ENCODE peak calls at places on chromosomes 7 and 10, in six cellular contexts. W is adrenal gland, U is heart right ventricle, Z is testis, F is heart left ventricle, S is transverse colon. C is an unnamed sample. For H3K36me3 and H3K4me1, the result is how much of the 10 kb centered on the place peaks cover.

GRCh38 chr7:151875862-151876111 is 1.1 kb downstream of the PRKAG2 start:
- DNase-seq in Z (no peak), U (no peak), W (no peak), F (no peak), S (no peak), C (no peak)

GRCh38 chr10:36068542-36068941 is 426.4 kb upstream of the FZD8 start:
- DNase-seq in W (no peak), S (no peak), Z (no peak), F (no peak), U (no peak), C (no peak)

GRCh38 chr7:92872701-92873100 is 36.3 kb upstream of the CDK6 start:
- DNase-seq in Z (no peak), F (no peak), S (no peak), W (no peak), U (no peak), C (no peak)

GRCh38 chr7:9835204-9835603 is 1138.5 kb upstream of the PHF14 start:
- DNase-seq in F (no peak), W (no peak), S (no peak), U (no peak), Z (no peak), C (no peak)

GRCh38 chr7:66664590-66665293 is 36.1 kb downstream of the KCTD7 start:
- DNase-seq in S (no peak), F (no peak), U (no peak), W (no peak), Z (no peak), C (no peak)

GRCh38 chr7:15174470-15174869 is 271.9 kb upstream of the DGKB start:
- DNase-seq in F (no peak), S (no peak), W (no peak), U (no peak), Z (no peak), C (no peak)

GRCh38 chr10:22825841-22826240 is 102.0 kb upstream of the ARMC3 start:
- DNase-seq in Z (peak), S (peak), W (peak), U (no peak), F (peak), C (peak)

GRCh38 chr7:5702876-5703571 is 78.4 kb downstream of the RNF216 start:
- DNase-seq in F (peak), U (peak), S (no peak), Z (peak), W (peak), C (no peak)

GRCh38 chr7:76352193-76352592 is 6.6 kb downstream of the YWHAG start:
- DNase-seq in W (peak), F (no peak), Z (no peak), S (no peak), U (no peak), C (no peak)

GRCh38 chr10:17669185-17669872 is 25.4 kb downstream of the STAM start:
- DNase-seq in U (no peak), S (no peak), Z (no peak), W (no peak), F (no peak), C (no peak)

GRCh38 chr10:28991738-28992270 is 297.1 kb upstream of the LYZL1 start:
- DNase-seq in U (peak), F (peak), Z (peak), S (peak), W (peak), C (peak)

GRCh38 chr7:90178166-90178565 is 23.9 kb downstream of the STEAP1 start:
- DNase-seq in Z (no peak), F (no peak), U (no peak), S (no peak), W (no peak), C (no peak)

GRCh38 chr10:47175181-47176080 is 124.6 kb upstream of the GDF10 start:
- DNase-seq in Z (no peak), U (no peak), W (no peak), F (no peak), S (no peak), C (no peak)

GRCh38 chr7:2628891-2629290 is 2.9 kb upstream of the TTYH3 start:
- DNase-seq in S (no peak), U (no peak), W (no peak), Z (no peak), F (no peak), C (no peak)

GRCh38 chr7:157438121-157439025 is 101.6 kb downstream of the DNAJB6 start:
- DNase-seq in S (no peak), U (no peak), Z (peak), W (no peak), F (no peak), C (no peak)

GRCh38 chr10:100008708-100009282 is 952 bp downstream of the DNMBP start:
- DNase-seq in F (no peak), Z (no peak), W (no peak), U (no peak), S (no peak), C (no peak)

GRCh38 chr10:102309916-102310315 is 64.6 kb downstream of the GBF1 start:
- DNase-seq in F (no peak), U (no peak), Z (no peak), S (no peak), W (no peak), C (no peak)

GRCh38 chr7:74560081-74560719 is 97.3 kb upstream of the GTF2I start:
- DNase-seq in Z (no peak), U (no peak), S (no peak), W (no peak), F (no peak), C (no peak)
- H3K36me3 ChIP-seq in Z (under half), U (under half), S (under half), W (under half), F (under half), C (under half)

GRCh38 chr10:109018892-109019507 is 904.3 kb downstream of the XPNPEP1 start:
- DNase-seq in U (no peak), Z (no peak), S (no peak), W (no peak), F (no peak), C (no peak)
- TF ChIP-seq CTCF in U (no peak), Z (no peak), S (no peak), W (peak), F (no peak), C (peak)

GRCh38 chr7:116529250-116529649 is 4.4 kb downstream of the CAV1 start:
- DNase-seq in Z (no peak), F (no peak), W (no peak), S (no peak), U (no peak), C (no peak)
- H3K4me1 ChIP-seq in Z (under half), F (under half), W (under half), S (under half), U (half or more), C (under half)

GRCh38 chr10:101221479-101222246 is 7.6 kb downstream of the LBX1 start:
- DNase-seq in U (no peak), W (no peak), F (no peak), Z (no peak), S (no peak), C (no peak)
- H3K36me3 ChIP-seq in U (under half), W (under half), F (under half), Z (under half), S (under half), C (under half)

GRCh38 chr7:99955247-99955646 is 20.6 kb downstream of the AZGP1 start:
- DNase-seq in W (no peak), U (no peak), Z (no peak), S (no peak), F (no peak), C (no peak)

GRCh38 chr7:99947608-99948007 is 18.2 kb upstream of the GJC3 start:
- DNase-seq in S (no peak), F (no peak), W (no peak), Z (no peak), U (no peak), C (no peak)

GRCh38 chr7:99953649-99954048 is 22.2 kb downstream of the AZGP1 start:
- DNase-seq in S (no peak), U (no peak), W (peak), Z (no peak), F (no peak), C (no peak)

GRCh38 chr7:99944508-99945070 is 15.2 kb upstream of the GJC3 start:
- DNase-seq in W (no peak), U (no peak), Z (no peak), F (no peak), S (no peak), C (no peak)

GRCh38 chr7:99949645-99950228 is 20.3 kb upstream of the GJC3 start:
- DNase-seq in Z (no peak), U (no peak), S (no peak), F (no peak), W (no peak), C (no peak)
- TF ChIP-seq CTCF in Z (no peak), U (no peak), S (peak), F (peak), W (peak), C (peak)

GRCh38 chr10:96418582-96418981 is 59.8 kb upstream of the OPALIN start:
- DNase-seq in U (no peak), Z (no peak), S (no peak), W (no peak), F (no peak), C (no peak)
- H3K4me1 ChIP-seq in U (under half), Z (under half), S (under half), W (under half), F (under half), C (under half)

GRCh38 chr10:114501650-114502049 is 97.3 kb upstream of the AFAP1L2 start:
- DNase-seq in S (no peak), Z (no peak), W (no peak), F (no peak), U (no peak), C (no peak)

GRCh38 chr10:114500643-114501042 is 96.3 kb upstream of the AFAP1L2 start:
- DNase-seq in U (no peak), S (no peak), W (no peak), Z (no peak), F (no peak), C (no peak)

GRCh38 chr10:114499120-114499519 is 94.8 kb upstream of the AFAP1L2 start:
- DNase-seq in U (no peak), Z (no peak), S (no peak), F (no peak), W (no peak), C (no peak)

GRCh38 chr10:114498413-114499111 is 94.3 kb upstream of the AFAP1L2 start:
- DNase-seq in U (no peak), Z (no peak), S (no peak), F (no peak), W (no peak), C (no peak)

GRCh38 chr10:114499630-114500190 is 95.4 kb upstream of the AFAP1L2 start:
- DNase-seq in Z (no peak), F (no peak), U (no peak), S (peak), W (no peak), C (no peak)
- H3K36me3 ChIP-seq in Z (under half), F (under half), U (under half), S (under half), W (under half), C (under half)

DNA sequence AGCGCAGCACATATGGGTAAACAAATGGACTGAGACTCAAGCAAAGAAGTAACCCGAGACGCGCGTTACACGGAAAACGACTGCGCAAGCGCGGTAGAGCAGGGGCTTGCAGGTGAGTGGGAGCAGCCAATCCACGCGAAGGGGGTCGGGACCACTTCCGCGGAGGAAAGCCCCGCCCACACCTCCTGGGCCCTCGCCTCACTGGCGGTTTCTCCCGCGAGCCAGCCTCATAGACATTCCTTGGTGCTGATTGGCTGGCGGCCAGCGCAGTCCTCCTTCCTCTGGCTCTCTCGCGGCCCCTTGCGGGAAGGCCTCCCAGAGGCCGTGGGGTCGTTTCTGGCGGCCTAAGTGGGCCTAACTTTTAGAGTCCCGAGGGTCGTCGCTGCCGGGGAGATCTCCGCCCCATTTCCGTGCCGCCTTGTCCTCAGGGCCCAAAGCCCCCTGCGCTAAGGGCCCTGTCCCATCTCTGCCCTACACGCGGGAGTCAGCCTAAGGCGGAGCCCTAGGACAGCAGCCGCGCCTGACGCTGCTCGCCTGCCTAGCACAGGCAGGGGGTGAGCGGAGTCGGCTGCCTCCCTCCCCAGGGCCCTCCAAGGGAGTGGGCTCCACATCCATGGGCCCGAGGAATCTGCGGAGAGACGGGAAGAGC is 9.1 kb upstream of the FXYD4 start:
- DNase-seq in F (peak), W (peak), U (peak), Z (peak), S (peak), C (peak)
- TF ChIP-seq CTCF in F (peak), W (peak), U (peak), Z (no peak), S (peak), C (peak)

GRCh38 chr10:75205908-75206307 is 4.7 kb upstream of the VDAC2 start:
- DNase-seq in F (no peak), W (no peak), S (no peak), U (no peak), Z (no peak), C (no peak)
- H3K4me1 ChIP-seq in F (under half), W (under half), S (under half), U (under half), Z (under half), C (under half)

GRCh38 chr7:129017264-129017663 is 37.6 kb downstream of the TNPO3 start:
- DNase-seq in W (no peak), U (no peak), F (no peak), S (no peak), Z (no peak), C (no peak)
- H3K36me3 ChIP-seq in W (under half), U (half or more), F (under half), S (under half), Z (under half), C (under half)

C was measured in BE2C.